ENCODE peak calls at places on chromosomes 12 and 14, in five cellular contexts. J is IMR-90, Q is neuronal stem cell, X is H1, A is mesendoderm. O is an unnamed sample.
A peak's percentile ranks its signal among the peaks of the same experiment; 100 is the strongest.

GRCh38 chr14:100654025-100654813 is 67.0 kb upstream of the BEGAIN start:
- DNase-seq in J (no peak), Q (no peak), X (no peak), A (no peak), O (no peak)

GRCh38 chr12:1692895-1693294 is 2.0 kb downstream of the ADIPOR2 start:
- DNase-seq in J (no peak), Q (no peak), X (no peak), A (no peak), O (no peak)

GRCh38 chr14:92037989-92038388 is 1.9 kb downstream of the TRIP11 start:
- DNase-seq in J (peak; percentile 1), Q (no peak), X (no peak), A (no peak), O (no peak)

GRCh38 chr12:98743362-98743953 is 98.4 kb downstream of the APAF1 start:
- DNase-seq in J (peak; percentile 22), Q (no peak), X (no peak), A (peak; percentile 51), O (peak; percentile 62)

GRCh38 chr12:77152623-77153193 is 87.3 kb upstream of the E2F7 start:
- DNase-seq in J (peak; percentile 56), Q (peak; percentile 26), X (no peak), A (peak; percentile 37), O (no peak)

GRCh38 chr12:52581481-52581880 is 7.8 kb upstream of the KRT74 start:
- DNase-seq in J (peak; percentile 10), Q (no peak), X (no peak), A (no peak), O (no peak)

GRCh38 chr14:56206576-56206975 is 88.4 kb downstream of the PELI2 start:
- DNase-seq in J (no peak), Q (no peak), X (no peak), A (no peak), O (no peak)

GRCh38 chr14:85296466-85297210 is 233.3 kb upstream of the FLRT2 start:
- DNase-seq in J (peak; percentile 70), Q (no peak), X (no peak), A (peak; percentile 11), O (no peak)

GRCh38 chr14:91837076-91837475 is 30.3 kb downstream of the TC2N start:
- DNase-seq in J (no peak), Q (no peak), X (no peak), A (no peak), O (no peak)

GRCh38 chr14:76772300-76773187 is 11.3 kb downstream of the VASH1 start:
- DNase-seq in J (peak; percentile 61), Q (no peak), X (no peak), A (peak; percentile 95), O (peak; percentile 78)

GRCh38 chr14:103623883-103624482 is 5.0 kb upstream of the KLC1 start:
- DNase-seq in J (no peak), Q (no peak), X (no peak), A (no peak), O (no peak)

GRCh38 chr12:52524241-52524897 is 4.2 kb upstream of the KRT5 start:
- DNase-seq in J (no peak), Q (no peak), X (no peak), A (no peak), O (no peak)

GRCh38 chr14:45426685-45427282 is 173.8 kb upstream of the MIS18BP1 start:
- DNase-seq in J (peak; percentile 34), Q (peak; percentile 39), X (peak; percentile 7), A (peak; percentile 90), O (peak; percentile 37)

GRCh38 chr12:124306686-124307555 is 12.0 kb downstream of the RFLNA start:
- DNase-seq in J (no peak), Q (no peak), X (no peak), A (no peak), O (no peak)

GRCh38 chr14:102644523-102644922 is 52.1 kb downstream of the RCOR1 start:
- DNase-seq in J (no peak), Q (no peak), X (no peak), A (no peak), O (no peak)

GRCh38 chr12:54413284-54414190 is 5.5 kb downstream of the ITGA5 start:
- DNase-seq in J (no peak), Q (no peak), X (no peak), A (peak; percentile 85), O (no peak)

GRCh38 chr14:27184371-27184901 is 586.6 kb upstream of the NOVA1 start:
- DNase-seq in J (no peak), Q (no peak), X (no peak), A (no peak), O (no peak)

GRCh38 chr14:31858868-31859267 is 218.2 kb upstream of the ARHGAP5 start:
- DNase-seq in J (peak; percentile 56), Q (no peak), X (no peak), A (no peak), O (no peak)

GRCh38 chr12:44317651-44318126 is 481.8 kb downstream of the TMEM117 start:
- DNase-seq in J (peak; percentile 40), Q (peak; percentile 9), X (no peak), A (peak; percentile 79), O (peak; percentile 64)

GRCh38 chr12:126051611-126052107 is 986.4 kb downstream of the AACS start:
- DNase-seq in J (no peak), Q (no peak), X (no peak), A (peak; percentile 11), O (no peak)

GRCh38 chr14:73718742-73719251 is 4.6 kb upstream of the PNMA1 start:
- DNase-seq in J (no peak), Q (peak; percentile 75), X (no peak), A (peak; percentile 79), O (peak; percentile 87)

GRCh38 chr12:77835982-77836381 is 5.3 kb downstream of the NAV3 start:
- DNase-seq in J (no peak), Q (no peak), X (no peak), A (no peak), O (no peak)

GRCh38 chr12:28156362-28156761 is 33.9 kb upstream of the CCDC91 start:
- DNase-seq in J (no peak), Q (no peak), X (no peak), A (no peak), O (no peak)

GRCh38 chr14:20458031-20458789 is 3.0 kb downstream of the PIP4P1 start:
- DNase-seq in J (no peak), Q (no peak), X (no peak), A (peak; percentile 40), O (no peak)

GRCh38 chr14:99595034-99595433 is 9.0 kb downstream of the CCDC85C start:
- DNase-seq in J (no peak), Q (no peak), X (no peak), A (no peak), O (no peak)

GRCh38 chr14:78611796-78612571 is 441.8 kb downstream of the NRXN3 start:
- DNase-seq in J (no peak), Q (no peak), X (no peak), A (no peak), O (no peak)

GRCh38 chr12:47095446-47096236 is 15.9 kb upstream of the AMIGO2 start:
- DNase-seq in J (peak; percentile 95), Q (no peak), X (no peak), A (no peak), O (no peak)

GRCh38 chr12:106123551-106123991 is 15.2 kb downstream of the NUAK1 start:
- DNase-seq in J (no peak), Q (no peak), X (no peak), A (peak; percentile 80), O (no peak)

GRCh38 chr12:125889742-125890141 is 824.5 kb downstream of the AACS start:
- DNase-seq in J (no peak), Q (no peak), X (no peak), A (no peak), O (no peak)

GRCh38 chr12:111439657-111440151 is 34.0 kb downstream of the SH2B3 start:
- DNase-seq in J (no peak), Q (no peak), X (no peak), A (no peak), O (peak; percentile 26)

GRCh38 chr14:49980027-49980426 is 87.1 kb downstream of the ARF6 start:
- DNase-seq in J (no peak), Q (no peak), X (no peak), A (no peak), O (no peak)

GRCh38 chr14:64234877-64235651 is 59.1 kb downstream of the ESR2 start:
- DNase-seq in J (peak; percentile 14), Q (no peak), X (no peak), A (no peak), O (no peak)

GRCh38 chr14:68693926-68694325 is 98.9 kb downstream of the ZFP36L1 start:
- DNase-seq in J (no peak), Q (no peak), X (no peak), A (no peak), O (no peak)
- H4K8ac ChIP-seq in J (peak overlapping the region; percentile 83), Q (no peak overlapping the region), X (no peak overlapping the region), A (no peak overlapping the region), O (no peak overlapping the region)

GRCh38 chr12:132170637-132171292 is 26.5 kb downstream of the NOC4L start:
- DNase-seq in J (no peak), Q (no peak), X (no peak), A (no peak), O (no peak)

GRCh38 chr12:132170094-132170636 is 25.9 kb downstream of the NOC4L start:
- DNase-seq in J (peak; percentile 75), Q (no peak), X (no peak), A (no peak), O (no peak)

GRCh38 chr12:132167610-132168310 is 23.5 kb downstream of the NOC4L start:
- DNase-seq in J (no peak), Q (no peak), X (no peak), A (no peak), O (no peak)

GRCh38 chr12:132168311-132169031 is 24.2 kb downstream of the NOC4L start:
- DNase-seq in J (no peak), Q (no peak), X (no peak), A (no peak), O (no peak)

DNA sequence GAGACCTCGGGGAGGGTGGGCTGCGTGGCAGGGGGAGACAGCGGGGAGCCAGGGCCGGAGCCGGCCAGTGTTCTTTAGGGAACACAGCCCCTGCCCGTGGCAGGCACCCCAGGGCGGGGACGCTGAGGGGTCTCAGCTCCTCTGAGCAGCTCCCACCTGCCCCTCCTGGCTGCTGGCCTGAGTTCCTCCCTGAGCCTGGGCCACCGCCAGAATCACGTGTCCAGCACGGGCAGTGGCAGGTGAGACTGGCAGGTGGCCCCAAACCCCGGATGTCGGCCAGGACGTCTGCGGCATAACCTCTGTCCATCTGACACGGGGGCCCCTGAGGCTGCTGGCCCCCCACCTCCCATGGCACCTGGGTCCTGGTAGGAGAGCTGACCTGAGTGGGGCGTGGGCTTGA is 25.1 kb downstream of the NOC4L start:
- DNase-seq in J (no peak), Q (no peak), X (no peak), A (no peak), O (no peak)
- H4K8ac ChIP-seq in J (no peak overlapping the region), Q (no peak overlapping the region), X (peak overlapping the region; percentile 5), A (no peak overlapping the region), O (no peak overlapping the region)

GRCh38 chr14:51533877-51534553 is 117.7 kb upstream of the FRMD6 start:
- DNase-seq in J (no peak), Q (no peak), X (no peak), A (no peak), O (no peak)
- H4K8ac ChIP-seq in J (peak overlapping the region; percentile 80), Q (no peak overlapping the region), X (no peak overlapping the region), A (no peak overlapping the region), O (no peak overlapping the region)

DNA sequence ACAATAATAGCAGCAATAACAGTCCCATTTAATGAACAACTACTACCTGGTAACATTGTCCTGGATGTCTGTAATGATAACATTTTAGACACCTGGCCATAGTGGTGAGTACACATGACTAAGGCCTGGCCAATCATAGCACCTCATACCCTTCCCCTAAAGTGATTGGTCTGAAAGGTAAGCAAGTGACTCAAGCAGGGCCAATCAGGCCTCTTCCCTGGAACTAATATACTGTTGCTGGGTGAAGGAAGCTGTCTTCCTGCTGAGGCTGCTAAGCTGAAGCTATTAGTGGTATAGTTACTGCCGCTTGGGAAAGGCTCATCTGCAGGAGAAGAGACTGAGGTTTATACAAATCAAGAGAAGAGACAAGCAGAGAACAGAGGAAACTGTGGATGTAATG is 18.7 kb upstream of the NOS1 start:
- DNase-seq in J (no peak), Q (no peak), X (no peak), A (peak; percentile 31), O (no peak)
- H4K8ac ChIP-seq in J (no peak overlapping the region), Q (no peak overlapping the region), X (no peak overlapping the region), A (no peak overlapping the region), O (no peak overlapping the region)

O was measured in H9.